ENCODE peak calls at places on chromosomes 6 and 20, in seven cellular contexts. T, R, N, J, O, K and H are unnamed samples.

GRCh38 chr6:31617010-31617409 is 2.0 kb downstream of the AIF1 start:
- DNase-seq in K (no peak), J (peak; percentile 28), N (no peak), O (no peak), R (no peak), T (no peak), H (no peak)

GRCh38 chr20:37680420-37680819 is 13.4 kb upstream of the CTNNBL1 start:
- DNase-seq in R (no peak), O (no peak), K (no peak), T (no peak), J (peak; percentile 67), N (no peak), H (no peak)

GRCh38 chr20:54397292-54398155 is 77.9 kb upstream of the DOK5 start:
- DNase-seq in K (no peak), T (no peak), O (no peak), N (no peak), R (no peak), J (no peak), H (no peak)

GRCh38 chr20:35226126-35226774 is at the start of gene MMP24:
- DNase-seq in T (no peak), K (no peak), O (no peak), N (no peak), J (no peak), R (no peak), H (no peak)

GRCh38 chr20:15396900-15397299 is 1059.5 kb upstream of the FLRT3 start:
- DNase-seq in J (peak; percentile 0), N (no peak), K (no peak), O (no peak), R (no peak), T (no peak), H (no peak)

GRCh38 chr20:43761396-43762340 is 34.9 kb upstream of the GTSF1L start:
- DNase-seq in T (no peak), K (no peak), O (no peak), N (no peak), J (peak; percentile 81), R (no peak), H (no peak)

GRCh38 chr6:41636803-41637178 is 1.5 kb upstream of the MDFI start:
- DNase-seq in T (peak; percentile 92), J (peak; percentile 51), N (peak; percentile 48), R (no peak), K (peak; percentile 58), O (peak; percentile 73), H (no peak)

GRCh38 chr6:17237246-17237645 is 43.9 kb upstream of the RBM24 start:
- DNase-seq in T (no peak), K (no peak), J (no peak), O (no peak), R (peak; percentile 20), N (no peak), H (no peak)

GRCh38 chr6:63649847-63650265 is 14.3 kb downstream of the PHF3 start:
- DNase-seq in R (peak; percentile 37), O (peak; percentile 46), K (no peak), N (no peak), T (no peak), J (peak; percentile 34), H (no peak)

GRCh38 chr6:21845018-21845417 is 251.5 kb downstream of the SOX4 start:
- DNase-seq in R (no peak), N (no peak), T (no peak), J (no peak), O (no peak), K (no peak), H (no peak)

GRCh38 chr20:6635034-6635736 is 132.3 kb upstream of the BMP2 start:
- DNase-seq in K (no peak), N (no peak), T (no peak), O (no peak), J (peak; percentile 24), R (no peak), H (no peak)

GRCh38 chr20:1392443-1392692 is 486 bp downstream of the FKBP1A start:
- DNase-seq in O (no peak), R (no peak), J (no peak), T (no peak), N (no peak), K (no peak), H (no peak)

GRCh38 chr6:141829996-141830395 is 302.7 kb upstream of the GJE1 start:
- DNase-seq in O (no peak), T (no peak), N (no peak), K (no peak), R (no peak), J (no peak), H (no peak)

GRCh38 chr6:41586564-41586963 is 40.4 kb downstream of the FOXP4 start:
- DNase-seq in K (no peak), J (no peak), O (no peak), T (no peak), N (no peak), R (peak; percentile 22), H (no peak)

GRCh38 chr20:44021900-44022299 is 107.2 kb downstream of the TOX2 start:
- DNase-seq in T (no peak), J (no peak), O (no peak), N (no peak), K (no peak), R (no peak), H (no peak)

GRCh38 chr6:37354526-37355384 is 972 bp downstream of the RNF8 start:
- DNase-seq in K (no peak), N (peak; percentile 25), J (peak; percentile 39), O (no peak), T (no peak), R (peak; percentile 17), H (peak; percentile 81)

GRCh38 chr20:59966428-59966827 is 8.2 kb downstream of the CDH26 start:
- DNase-seq in N (no peak), O (no peak), J (no peak), T (no peak), K (no peak), R (no peak), H (no peak)

GRCh38 chr6:7137335-7138106 is 29.8 kb downstream of the RREB1 start:
- DNase-seq in K (no peak), O (no peak), T (no peak), R (peak; percentile 77), J (peak; percentile 79), N (no peak), H (peak; percentile 81)

GRCh38 chr6:111805511-111806181 is 67.6 kb downstream of the FYN start:
- DNase-seq in R (peak; percentile 85), J (peak; percentile 76), N (no peak), K (no peak), O (peak; percentile 84), T (no peak), H (no peak)

GRCh38 chr6:51480040-51480439 is 607.4 kb downstream of the PKHD1 start:
- DNase-seq in O (no peak), R (no peak), T (no peak), K (no peak), N (no peak), J (no peak), H (no peak)

GRCh38 chr20:43392561-43392960 is 65.1 kb upstream of the SRSF6 start:
- DNase-seq in O (no peak), T (no peak), N (no peak), K (no peak), R (no peak), J (no peak), H (no peak)

GRCh38 chr20:41386502-41387427 is 20.1 kb upstream of the EMILIN3 start:
- DNase-seq in J (no peak), T (no peak), O (no peak), R (peak; percentile 26), K (no peak), N (no peak), H (peak; percentile 61)

GRCh38 chr6:549901-550300 is 107.0 kb downstream of the HUS1B start:
- DNase-seq in N (no peak), T (no peak), O (no peak), J (no peak), K (no peak), R (no peak), H (no peak)

GRCh38 chr6:97085772-97086171 is 161.2 kb downstream of the KLHL32 start:
- DNase-seq in J (peak; percentile 64), K (no peak), T (no peak), O (no peak), R (peak; percentile 19), N (no peak), H (no peak)

GRCh38 chr20:18904192-18904591 is 90.6 kb downstream of the SCP2D1 start:
- DNase-seq in O (no peak), R (no peak), J (no peak), T (no peak), N (no peak), K (no peak), H (no peak)

GRCh38 chr20:58841539-58842264 is 9.0 kb downstream of the GNAS-AS1 start:
- DNase-seq in T (no peak), O (no peak), R (no peak), K (no peak), N (no peak), J (no peak), H (no peak)
- H3K4me3 ChIP-seq in T (no peak overlapping the region), O (no peak overlapping the region), R (no peak overlapping the region), K (no peak overlapping the region), N (no peak overlapping the region), J (no peak overlapping the region), H (no peak overlapping the region)

DNA sequence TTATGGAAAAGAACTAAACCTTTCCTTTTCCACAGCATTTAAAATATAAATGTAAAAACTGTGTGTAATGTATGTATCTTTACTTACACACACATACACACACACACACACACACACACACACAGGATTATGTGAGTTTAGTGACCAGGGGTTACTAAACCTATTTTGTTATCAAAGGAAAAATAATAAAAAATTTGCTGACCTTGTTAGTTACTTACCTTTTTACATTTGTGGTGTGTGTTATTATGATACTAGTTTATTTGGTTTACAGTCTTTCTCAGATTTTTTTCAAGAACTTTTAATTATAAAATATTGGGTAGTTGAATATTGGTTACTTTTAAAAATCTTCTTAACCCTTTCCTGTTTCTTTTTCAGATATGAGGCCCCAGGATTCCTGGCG is 15.7 kb downstream of the NKX2-4 start:
- DNase-seq in O (no peak), R (no peak), N (no peak), T (no peak), K (no peak), J (no peak), H (no peak)
- H3K4me1 ChIP-seq in O (no peaks in the 10 kb centered on the region), R (no peaks in the 10 kb centered on the region), N (no peaks in the 10 kb centered on the region), T (no peaks in the 10 kb centered on the region), K (no peaks in the 10 kb centered on the region), J (no peaks in the 10 kb centered on the region), H (no peaks in the 10 kb centered on the region)

DNA sequence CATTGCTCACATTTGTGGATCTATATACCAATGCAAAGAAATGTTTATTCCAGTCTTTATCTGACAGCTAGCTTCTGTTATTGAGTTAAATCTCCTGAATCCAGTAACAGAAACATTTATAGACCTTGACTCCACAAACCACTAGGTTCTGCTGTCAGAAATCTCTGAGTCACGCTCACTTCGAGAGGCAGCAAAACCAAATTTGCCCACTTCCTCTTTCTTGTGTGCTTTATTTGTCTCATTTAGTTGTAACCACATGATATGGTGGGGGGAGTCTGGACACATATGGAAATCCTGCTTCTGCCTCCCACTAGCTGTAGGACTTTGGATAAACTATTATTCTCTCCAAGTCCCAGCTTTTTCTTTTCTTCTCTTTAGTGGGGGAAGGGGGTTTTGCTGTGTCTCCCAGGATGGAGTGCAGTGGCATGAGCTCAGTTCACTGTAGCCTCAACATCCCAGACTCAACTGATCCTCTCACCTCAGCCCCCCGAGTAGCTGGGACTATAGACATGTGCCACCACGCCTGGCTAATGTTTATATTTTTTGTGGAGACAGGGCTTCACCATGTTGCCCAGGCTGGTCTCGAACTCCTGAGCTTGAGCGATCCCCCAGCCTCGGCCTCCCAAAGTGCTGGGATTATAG is 54.4 kb downstream of the IPCEF1 start:
- DNase-seq in O (no peak), K (no peak), N (no peak), T (no peak), R (peak; percentile 95), J (peak; percentile 89), H (no peak)
- H3K9me3 ChIP-seq in O (no peaks in the 10 kb centered on the region), K (no peaks in the 10 kb centered on the region), N (no peaks in the 10 kb centered on the region), T (no peaks in the 10 kb centered on the region), R (no peaks in the 10 kb centered on the region), J (no peaks in the 10 kb centered on the region), H (no peaks in the 10 kb centered on the region)

GRCh38 chr6:84599991-84600390 is 164.4 kb downstream of the TBX18 start:
- DNase-seq in O (no peak), T (no peak), J (no peak), K (no peak), N (no peak), R (no peak), H (no peak)
- H3K4me3 ChIP-seq in O (no peak overlapping the region), T (no peak overlapping the region), J (no peak overlapping the region), K (no peak overlapping the region), N (no peak overlapping the region), R (no peak overlapping the region), H (no peak overlapping the region)